ENCODE peak calls at places on chromosomes 12 and 14, in four cellular contexts. Z is cortex of kidney, V is T-helper 1 cell, U is tibial artery. X is an unnamed sample.
A peak's percentile ranks its signal among the peaks of the same experiment; 100 is the strongest.

GRCh38 chr14:63192085-63192484 is 12.2 kb upstream of the RHOJ start:
- DNase-seq in Z (no peak), V (no peak), U (no peak), X (no peak)

GRCh38 chr12:123655420-123655819 is 15.5 kb upstream of the TCTN2 start:
- DNase-seq in Z (no peak), V (no peak), U (no peak), X (no peak)

GRCh38 chr14:100879782-100880181 is 23.7 kb downstream of the RTL1 start:
- DNase-seq in Z (no peak), V (no peak), U (no peak), X (no peak)

GRCh38 chr12:116441292-116441691 is 117.9 kb upstream of the MAP1LC3B2 start:
- DNase-seq in Z (no peak), V (no peak), U (no peak), X (no peak)

GRCh38 chr12:48973992-48974673 is 2.6 kb upstream of the WNT10B start:
- DNase-seq in Z (no peak), V (no peak), U (no peak), X (peak; percentile 74)

GRCh38 chr14:71551291-71551955 is 380.8 kb upstream of the RGS6 start:
- DNase-seq in Z (no peak), V (no peak), U (no peak), X (no peak)

GRCh38 chr12:93784339-93785086 is 107.3 kb downstream of the CRADD start:
- DNase-seq in Z (no peak), V (no peak), U (peak; percentile 76), X (peak; percentile 81)

GRCh38 chr12:26028953-26029740 is 70.7 kb downstream of the RASSF8 start:
- DNase-seq in Z (no peak), V (no peak), U (no peak), X (peak; percentile 34)

GRCh38 chr14:21192875-21193535 is 37.1 kb upstream of the OR5AU1 start:
- DNase-seq in Z (no peak), V (no peak), U (no peak), X (peak; percentile 29)

GRCh38 chr12:96193725-96194571 is at the start of gene ELK3:
- DNase-seq in Z (no peak), V (peak; percentile 40), U (peak; percentile 72), X (peak; percentile 71)

GRCh38 chr12:108635201-108635996 is 1.7 kb upstream of the SELPLG start:
- DNase-seq in Z (no peak), V (no peak), U (peak; percentile 19), X (no peak)

GRCh38 chr12:92134638-92135274 is 10.9 kb downstream of the BTG1 start:
- DNase-seq in Z (no peak), V (no peak), U (no peak), X (no peak)

GRCh38 chr14:24037658-24038037 is 14.2 kb upstream of the CARMIL3 start:
- DNase-seq in Z (no peak), V (no peak), U (no peak), X (peak; percentile 62)

GRCh38 chr12:6934110-6934509 is 6.4 kb downstream of the ATN1 start:
- DNase-seq in Z (no peak), V (no peak), U (no peak), X (no peak)

GRCh38 chr14:80567905-80568512 is 356.7 kb upstream of the DIO2 start:
- DNase-seq in Z (no peak), V (no peak), U (no peak), X (no peak)

GRCh38 chr12:132398386-132398991 is 69.1 kb upstream of the GALNT9 start:
- DNase-seq in Z (no peak), V (no peak), U (peak; percentile 65), X (no peak)

GRCh38 chr12:10807186-10807585 is at the start of gene TAS2R8:
- DNase-seq in Z (no peak), V (no peak), U (no peak), X (no peak)

GRCh38 chr14:70906785-70907171 is 481 bp upstream of the PCNX1 start:
- DNase-seq in Z (no peak), V (no peak), U (no peak), X (no peak)

GRCh38 chr12:48924617-48925217 is 575 bp downstream of the FKBP11 start:
- DNase-seq in Z (no peak), V (peak; percentile 46), U (no peak), X (peak; percentile 78)

GRCh38 chr14:51539571-51540037 is 112.1 kb upstream of the FRMD6 start:
- DNase-seq in Z (no peak), V (no peak), U (no peak), X (no peak)

GRCh38 chr12:120916561-120916960 is 12.4 kb upstream of the SPPL3 start:
- DNase-seq in Z (no peak), V (no peak), U (no peak), X (no peak)

GRCh38 chr14:50961606-50962259 is 17.4 kb upstream of the PYGL start:
- DNase-seq in Z (no peak), V (no peak), U (no peak), X (no peak)

GRCh38 chr14:95055318-95055717 is 102.0 kb downstream of the DICER1 start:
- DNase-seq in Z (no peak), V (no peak), U (peak; percentile 53), X (no peak)

GRCh38 chr14:94573706-94574105 is 7.5 kb upstream of the SERPINA5 start:
- DNase-seq in Z (no peak), V (no peak), U (peak; percentile 9), X (no peak)

GRCh38 chr12:132205271-132206092 is 61.2 kb downstream of the NOC4L start:
- DNase-seq in Z (no peak), V (no peak), U (peak; percentile 53), X (no peak)

GRCh38 chr12:19850341-19851065 is 411.2 kb downstream of the AEBP2 start:
- DNase-seq in Z (no peak), V (no peak), U (peak; percentile 74), X (no peak)

GRCh38 chr12:6211421-6211869 is 11.2 kb downstream of the CD9 start:
- DNase-seq in Z (no peak), V (no peak), U (no peak), X (no peak)

GRCh38 chr12:100189241-100190012 is 11.2 kb upstream of the ACTR6 start:
- DNase-seq in Z (no peak), V (no peak), U (no peak), X (no peak)

GRCh38 chr12:1842905-1843640 is 22.7 kb downstream of the LRTM2 start:
- DNase-seq in Z (no peak), V (no peak), U (peak; percentile 38), X (no peak)

GRCh38 chr12:43917896-43918295 is 82.0 kb downstream of the TMEM117 start:
- DNase-seq in Z (no peak), V (no peak), U (no peak), X (no peak)

GRCh38 chr14:94388027-94388895 is at the start of gene SERPINA1:
- DNase-seq in Z (no peak), V (no peak), U (no peak), X (no peak)

GRCh38 chr12:81167694-81168093 is 89.8 kb downstream of the ACSS3 start:
- DNase-seq in Z (no peak), V (no peak), U (no peak), X (no peak)

X was measured in BE2C.